ENCODE peak calls at places on chromosomes 4 and X, in nine cellular contexts. D, X, T, M, V, Y, W, K and Z are unnamed samples.
A peak's percentile ranks its signal among the peaks of the same experiment; 100 is the strongest.

GRCh38 chrX:4935846-4936245 is 1222.4 kb upstream of the PRKX start:
- DNase-seq in D (no peak), X (no peak), T (no peak), M (no peak), V (no peak), Y (peak; percentile 23), W (peak; percentile 7), K (no peak), Z (no peak)

GRCh38 chr4:16039139-16039538 is 44.7 kb downstream of the PROM1 start:
- DNase-seq in D (no peak), X (no peak), T (no peak), M (no peak), V (no peak), Y (no peak), W (no peak), K (no peak), Z (no peak)

GRCh38 chrX:12441376-12442128 is 303.3 kb downstream of the FRMPD4 start:
- DNase-seq in D (no peak), X (peak; percentile 77), T (no peak), M (no peak), V (peak; percentile 87), Y (no peak), W (no peak), K (no peak), Z (no peak)

GRCh38 chr4:23962462-23962861 is 72.6 kb upstream of the PPARGC1A start:
- DNase-seq in D (no peak), X (no peak), T (peak; percentile 32), M (no peak), V (no peak), Y (no peak), W (no peak), K (no peak), Z (no peak)

GRCh38 chr4:127533028-127533700 is 99.6 kb upstream of the INTU start:
- DNase-seq in D (no peak), X (no peak), T (peak; percentile 61), M (no peak), V (no peak), Y (peak; percentile 60), W (peak; percentile 8), K (peak; percentile 27), Z (peak; percentile 39)

GRCh38 chr4:168183717-168184571 is 91.6 kb downstream of the ANXA10 start:
- DNase-seq in D (no peak), X (peak; percentile 28), T (no peak), M (no peak), V (peak; percentile 43), Y (peak; percentile 25), W (no peak), K (no peak), Z (peak; percentile 9)

GRCh38 chr4:88518911-88519310 is 4.7 kb downstream of the PYURF start:
- DNase-seq in D (no peak), X (no peak), T (no peak), M (no peak), V (no peak), Y (no peak), W (no peak), K (no peak), Z (no peak)

GRCh38 chr4:111228874-111229273 is 606.0 kb upstream of the PITX2 start:
- DNase-seq in D (no peak), X (peak; percentile 57), T (no peak), M (no peak), V (peak; percentile 48), Y (no peak), W (no peak), K (no peak), Z (peak; percentile 9)

GRCh38 chr4:150323551-150324325 is 245.5 kb downstream of the DCLK2 start:
- DNase-seq in D (no peak), X (no peak), T (no peak), M (no peak), V (peak; percentile 25), Y (no peak), W (no peak), K (no peak), Z (no peak)

GRCh38 chrX:140149761-140150160 is 184.4 kb upstream of the CXorf66 start:
- DNase-seq in D (no peak), X (no peak), T (no peak), M (no peak), V (no peak), Y (no peak), W (no peak), K (no peak), Z (no peak)

GRCh38 chr4:23747131-23747752 is 142.6 kb downstream of the PPARGC1A start:
- DNase-seq in D (no peak), X (no peak), T (no peak), M (no peak), V (no peak), Y (no peak), W (peak; percentile 81), K (no peak), Z (no peak)

GRCh38 chr4:173367285-173367684 is 3.5 kb upstream of the SAP30 start:
- DNase-seq in D (no peak), X (no peak), T (no peak), M (no peak), V (no peak), Y (no peak), W (no peak), K (no peak), Z (no peak)

GRCh38 chr4:137495578-137495977 is 36.7 kb downstream of the PCDH18 start:
- DNase-seq in D (no peak), X (no peak), T (no peak), M (no peak), V (no peak), Y (no peak), W (no peak), K (no peak), Z (no peak)

GRCh38 chr4:8044699-8045098 is 105.0 kb upstream of the AFAP1 start:
- DNase-seq in D (no peak), X (no peak), T (no peak), M (no peak), V (no peak), Y (no peak), W (peak; percentile 43), K (no peak), Z (no peak)

GRCh38 chr4:40283968-40284367 is 51.2 kb upstream of the CHRNA9 start:
- DNase-seq in D (no peak), X (peak; percentile 92), T (no peak), M (no peak), V (peak; percentile 31), Y (no peak), W (no peak), K (no peak), Z (no peak)

GRCh38 chr4:187283306-187283705 is 559.6 kb upstream of the FAT1 start:
- DNase-seq in D (no peak), X (no peak), T (no peak), M (no peak), V (peak; percentile 22), Y (no peak), W (no peak), K (no peak), Z (no peak)

GRCh38 chr4:112823631-112824030 is 186.7 kb downstream of the LARP7 start:
- DNase-seq in D (no peak), X (no peak), T (no peak), M (no peak), V (no peak), Y (no peak), W (no peak), K (no peak), Z (no peak)

GRCh38 chr4:83371936-83372335 is 37.3 kb upstream of the HPSE start:
- DNase-seq in D (no peak), X (no peak), T (no peak), M (no peak), V (no peak), Y (no peak), W (no peak), K (no peak), Z (no peak)

GRCh38 chr4:10611673-10612072 is 72.9 kb downstream of the CLNK start:
- DNase-seq in D (no peak), X (peak; percentile 89), T (no peak), M (no peak), V (peak; percentile 75), Y (peak; percentile 24), W (no peak), K (no peak), Z (peak; percentile 47)

GRCh38 chr4:7073526-7074390 is 5.9 kb upstream of the GRPEL1 start:
- DNase-seq in D (no peak), X (peak; percentile 16), T (no peak), M (no peak), V (peak; percentile 35), Y (no peak), W (no peak), K (no peak), Z (no peak)

GRCh38 chr4:84751707-84752106 is 168.8 kb downstream of the CDS1 start:
- DNase-seq in D (no peak), X (no peak), T (no peak), M (no peak), V (no peak), Y (no peak), W (no peak), K (no peak), Z (no peak)

GRCh38 chr4:8341691-8342090 is 72.1 kb downstream of the HTRA3 start:
- DNase-seq in D (no peak), X (no peak), T (no peak), M (no peak), V (no peak), Y (no peak), W (no peak), K (no peak), Z (no peak)

GRCh38 chr4:79827283-79827682 is 245.7 kb downstream of the ANTXR2 start:
- DNase-seq in D (no peak), X (no peak), T (no peak), M (no peak), V (no peak), Y (no peak), W (no peak), K (no peak), Z (no peak)
- H3K4me3 ChIP-seq in D (no peak overlapping the region), X (no peak overlapping the region), T (no peak overlapping the region), M (no peak overlapping the region), V (no peak overlapping the region), Y (no peak overlapping the region), W (no peak overlapping the region), K (no peak overlapping the region), Z (no peak overlapping the region)

GRCh38 chr4:102575369-102576129 is 74.4 kb downstream of the NFKB1 start:
- DNase-seq in D (no peak), X (peak; percentile 36), T (no peak), M (no peak), V (no peak), Y (no peak), W (no peak), K (no peak), Z (no peak)
- H3K4me3 ChIP-seq in D (no peak overlapping the region), X (no peak overlapping the region), T (no peak overlapping the region), M (no peak overlapping the region), V (no peak overlapping the region), Y (no peak overlapping the region), W (no peak overlapping the region), K (no peak overlapping the region), Z (no peak overlapping the region)

GRCh38 chr4:80196259-80197131 is 808 bp upstream of the PRDM8 start:
- DNase-seq in D (no peak), X (no peak), T (no peak), M (no peak), V (no peak), Y (no peak), W (no peak), K (no peak), Z (no peak)
- H3K4me3 ChIP-seq in D (no peak overlapping the region), X (peak overlapping the region; percentile 60), T (no peak overlapping the region), M (no peak overlapping the region), V (peak overlapping the region; percentile 60), Y (no peak overlapping the region), W (no peak overlapping the region), K (peak overlapping the region; percentile 42), Z (peak overlapping the region; percentile 42)

DNA sequence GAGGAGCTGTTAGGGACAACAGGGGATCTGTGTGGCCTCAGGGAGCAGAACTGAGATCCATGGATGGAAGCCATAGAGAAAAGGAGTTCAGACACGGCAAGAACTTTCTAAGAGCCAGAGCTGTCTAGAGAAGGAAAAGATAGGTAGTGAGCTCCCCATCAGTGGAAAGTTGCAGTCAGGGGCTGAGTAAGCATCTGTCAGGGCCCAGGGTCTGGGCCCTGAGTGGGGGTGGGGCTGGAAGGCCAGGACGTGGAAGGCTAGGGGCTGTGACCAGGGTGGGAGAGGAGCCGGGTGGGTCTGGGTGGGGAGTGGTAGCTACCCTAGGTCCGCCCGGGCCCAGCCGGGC is 324 bp upstream of the MSN start:
- DNase-seq in D (no peak), X (no peak), T (no peak), M (no peak), V (no peak), Y (no peak), W (no peak), K (no peak), Z (no peak)
- H3K4me3 ChIP-seq in D (peak overlapping the region; percentile 86), X (no peak overlapping the region), T (no peak overlapping the region), M (no peak overlapping the region), V (peak overlapping the region; percentile 33), Y (no peak overlapping the region), W (no peak overlapping the region), K (peak overlapping the region; percentile 77), Z (peak overlapping the region; percentile 17)